ENCODE peak calls at places on chromosomes 11 and 22, in five cellular contexts. P is stimulated activated CD4-positive, alpha-beta T cell treated with anti-CD3 and anti-CD28 coated beads, Interleukin-12 subunit alpha, Interleukin-12 subunit beta, amount 100 ng/mL, for 24 hours; G is GM06990; N is WTC11; F is head of caudate nucleus. H is an unnamed sample.

GRCh38 chr11:15123849-15124248 is 9.1 kb downstream of the INSC start:
- DNase-seq in N (no peak), P (no peak), G (no peak), F (no peak), H (no peak)

GRCh38 chr11:77250881-77251640 is 50.4 kb downstream of the GDPD4 start:
- DNase-seq in N (no peak), F (no peak), P (no peak), G (no peak), H (no peak)

GRCh38 chr11:8092587-8093424 is 11.8 kb downstream of the TUB start:
- DNase-seq in G (no peak), P (peak; percentile 50), N (peak; percentile 70), F (peak; percentile 58), H (peak; percentile 64)

GRCh38 chr11:100403817-100404216 is 283.3 kb upstream of the ARHGAP42 start:
- DNase-seq in F (no peak), N (no peak), G (no peak), P (no peak), H (no peak)

GRCh38 chr11:11403763-11404725 is 51.0 kb upstream of the CSNK2A3 start:
- DNase-seq in N (no peak), P (no peak), F (no peak), G (no peak), H (no peak)

GRCh38 chr11:122115520-122116343 is at the start of gene BLID:
- DNase-seq in P (no peak), G (no peak), F (peak; percentile 59), N (peak; percentile 79), H (no peak)

GRCh38 chr11:4083198-4083597 is 11.4 kb upstream of the RRM1 start:
- DNase-seq in F (no peak), N (no peak), P (no peak), G (no peak), H (no peak)

GRCh38 chr11:92865352-92865751 is 104.1 kb upstream of the MTNR1B start:
- DNase-seq in G (no peak), F (no peak), N (no peak), P (no peak), H (no peak)

GRCh38 chr11:65435981-65436411 is 13.4 kb downstream of the NEAT1 start:
- DNase-seq in F (no peak), P (no peak), G (no peak), N (no peak), H (no peak)

GRCh38 chr11:2512431-2513407 is 67.9 kb downstream of the KCNQ1 start:
- DNase-seq in F (no peak), N (peak; percentile 7), G (no peak), P (no peak), H (peak; percentile 37)

GRCh38 chr11:3214420-3214699 is 4.3 kb downstream of the MRGPRG start:
- DNase-seq in F (no peak), P (no peak), G (no peak), N (peak; percentile 1), H (no peak)

GRCh38 chr11:109138200-109138599 is 283.8 kb upstream of the C11orf87 start:
- DNase-seq in F (no peak), G (no peak), N (no peak), P (no peak), H (no peak)

GRCh38 chr22:23910496-23911190 is 16.5 kb downstream of the MIF start:
- DNase-seq in N (no peak), P (no peak), G (no peak), F (no peak), H (no peak)

GRCh38 chr11:47415949-47416472 is 7.6 kb downstream of the SLC39A13 start:
- DNase-seq in N (no peak), G (no peak), P (no peak), F (no peak), H (peak; percentile 86)

GRCh38 chr22:30336752-30337460 is 10.2 kb upstream of the TBC1D10A start:
- DNase-seq in G (no peak), N (no peak), F (peak; percentile 77), P (no peak), H (peak; percentile 84)

GRCh38 chr11:72635309-72635915 is 38.8 kb downstream of the PDE2A start:
- DNase-seq in N (no peak), F (no peak), G (no peak), P (no peak), H (no peak)

GRCh38 chr11:129530154-129530895 is 154.7 kb downstream of the BARX2 start:
- DNase-seq in P (no peak), G (no peak), N (no peak), F (peak; percentile 44), H (no peak)

GRCh38 chr11:121795206-121795605 is 320.8 kb downstream of the BLID start:
- DNase-seq in F (peak; percentile 73), N (no peak), G (no peak), P (no peak), H (no peak)

GRCh38 chr11:19344661-19345518 is 104.1 kb upstream of the E2F8 start:
- DNase-seq in P (no peak), F (peak; percentile 89), N (peak; percentile 84), G (peak; percentile 58), H (peak; percentile 36)

GRCh38 chr11:78202733-78203167 is 14.0 kb downstream of the USP35 start:
- DNase-seq in N (no peak), G (no peak), F (no peak), P (peak; percentile 8), H (no peak)

GRCh38 chr11:47257178-47257517 is 648 bp upstream of the NR1H3 start:
- DNase-seq in F (no peak), P (no peak), N (no peak), G (no peak), H (no peak)

GRCh38 chr11:103927535-103927934 is 108.9 kb upstream of the DDI1 start:
- DNase-seq in G (no peak), F (no peak), P (no peak), N (no peak), H (no peak)

GRCh38 chr11:77779935-77780334 is 40.6 kb downstream of the RSF1 start:
- DNase-seq in F (no peak), P (no peak), G (no peak), N (no peak), H (no peak)

GRCh38 chr11:19711911-19712280 is 741 bp upstream of the NAV2 start:
- DNase-seq in N (peak; percentile 50), F (no peak), P (no peak), G (no peak), H (no peak)

GRCh38 chr22:31646186-31647019 is 15.6 kb downstream of the PISD start:
- DNase-seq in G (no peak), N (no peak), F (no peak), P (peak; percentile 33), H (no peak)

GRCh38 chr11:97893612-97894011 is 1127.1 kb upstream of the CNTN5 start:
- DNase-seq in F (no peak), P (no peak), N (no peak), G (no peak), H (no peak)

GRCh38 chr11:125069796-125070195 is 6.7 kb downstream of the SLC37A2 start:
- DNase-seq in P (no peak), N (no peak), F (no peak), G (no peak), H (no peak)

GRCh38 chr11:134742228-134742612 is 330.2 kb upstream of the B3GAT1 start:
- DNase-seq in F (no peak), G (no peak), P (no peak), N (no peak), H (peak; percentile 2)

GRCh38 chr11:101003468-101003867 is 126.1 kb downstream of the PGR start:
- DNase-seq in N (no peak), F (no peak), G (peak; percentile 4), P (no peak), H (no peak)

GRCh38 chr11:96161271-96162089 is 181.5 kb downstream of the MAML2 start:
- DNase-seq in G (no peak), F (no peak), N (no peak), P (no peak), H (no peak)

GRCh38 chr22:35411112-35411511 is 11.2 kb downstream of the MCM5 start:
- DNase-seq in P (no peak), F (no peak), G (peak; percentile 40), N (no peak), H (no peak)

GRCh38 chr11:121134758-121135312 is 33.8 kb downstream of the TECTA start:
- DNase-seq in N (no peak), P (no peak), F (no peak), G (no peak), H (no peak)

GRCh38 chr11:17741487-17741886 is 6.9 kb downstream of the KCNC1 start:
- DNase-seq in G (no peak), F (no peak), P (no peak), N (no peak), H (peak; percentile 33)

GRCh38 chr22:21074092-21074715 is 28.5 kb downstream of the LRRC74B start:
- DNase-seq in N (no peak), G (no peak), P (no peak), F (no peak), H (no peak)

GRCh38 chr11:80320765-80321164 is 879.9 kb upstream of the TENM4 start:
- DNase-seq in N (peak; percentile 33), P (no peak), F (no peak), G (no peak), H (no peak)

GRCh38 chr11:72856551-72857342 is 42.5 kb downstream of the ATG16L2 start:
- DNase-seq in G (no peak), P (no peak), N (no peak), F (no peak), H (no peak)

H was measured in heart left ventricle.